ENCODE peak calls at places on chromosomes 3 and 15, in five cellular contexts. Q is AG10803, Y is omental fat pad, G is AG09309, U is esophagus muscularis mucosa. B is an unnamed sample.

GRCh38 chr15:68552773-68553172 is 26.0 kb upstream of the CORO2B start:
- DNase-seq in Q (peak), U (peak), Y (no peak), G (no peak), B (no peak)

GRCh38 chr3:43256714-43257461 is 29.5 kb upstream of the SNRK start:
- DNase-seq in U (peak), G (no peak), Q (no peak), Y (no peak), B (no peak)

GRCh38 chr3:10964537-10965167 is 27.9 kb upstream of the SLC6A1 start:
- DNase-seq in Q (no peak), U (no peak), Y (no peak), G (no peak), B (no peak)

GRCh38 chr3:22450785-22451400 is 699.9 kb upstream of the ZNF385D start:
- DNase-seq in U (no peak), G (no peak), Y (no peak), Q (peak), B (no peak)

GRCh38 chr3:129054605-129055104 is 5.9 kb upstream of the GP9 start:
- DNase-seq in Q (no peak), G (no peak), U (no peak), Y (no peak), B (no peak)

GRCh38 chr3:20256144-20256543 is 70.1 kb upstream of the SGO1 start:
- DNase-seq in G (no peak), Q (no peak), Y (no peak), U (no peak), B (no peak)

GRCh38 chr3:123939706-123940105 is 21.3 kb downstream of the CCDC14 start:
- DNase-seq in Q (no peak), U (no peak), Y (no peak), G (no peak), B (no peak)

GRCh38 chr3:78645628-78646310 is 1122.0 kb downstream of the ROBO1 start:
- DNase-seq in Y (no peak), G (peak), Q (peak), U (no peak), B (peak)

GRCh38 chr15:35256555-35256954 is 171.5 kb upstream of the NANOGP8 start:
- DNase-seq in G (no peak), Q (no peak), Y (no peak), U (no peak), B (no peak)

GRCh38 chr3:169990431-169990830 is 23.8 kb downstream of the SEC62 start:
- DNase-seq in G (no peak), U (no peak), Y (no peak), Q (no peak), B (no peak)

GRCh38 chr3:38084019-38084968 is 45.3 kb downstream of the DLEC1 start:
- DNase-seq in U (no peak), Y (no peak), Q (peak), G (no peak), B (no peak)

GRCh38 chr3:49826016-49826415 is 12.3 kb upstream of the UBA7 start:
- DNase-seq in G (no peak), U (no peak), Q (no peak), Y (no peak), B (no peak)

GRCh38 chr15:59691194-59691805 is 2.2 kb upstream of the BNIP2 start:
- DNase-seq in G (no peak), U (no peak), Q (peak), Y (no peak), B (no peak)

GRCh38 chr3:53250453-53250852 is 5.4 kb downstream of the TKT start:
- DNase-seq in U (no peak), Q (peak), G (no peak), Y (no peak), B (no peak)

GRCh38 chr3:127263586-127264231 is 24.1 kb downstream of the PRR20G start:
- DNase-seq in G (no peak), U (peak), Y (no peak), Q (no peak), B (no peak)

GRCh38 chr15:85128636-85129035 is 147.0 kb downstream of the PDE8A start:
- DNase-seq in U (no peak), G (no peak), Y (no peak), Q (peak), B (no peak)

GRCh38 chr15:45790325-45790943 is 155.6 kb downstream of the SQOR start:
- DNase-seq in Q (peak), G (no peak), Y (no peak), U (no peak), B (no peak)

GRCh38 chr3:193744048-193744821 is 151.2 kb downstream of the OPA1 start:
- DNase-seq in Y (no peak), Q (no peak), G (no peak), U (no peak), B (peak)

GRCh38 chr15:85337398-85338074 is 42.9 kb upstream of the AKAP13 start:
- DNase-seq in U (no peak), Q (no peak), G (no peak), Y (no peak), B (no peak)

GRCh38 chr3:52237659-52238172 is 1.2 kb downstream of the TWF2 start:
- DNase-seq in Q (peak), U (no peak), G (peak), Y (no peak), B (no peak)

GRCh38 chr3:4841783-4842440 is 137.3 kb upstream of the BHLHE40 start:
- DNase-seq in U (no peak), Y (no peak), G (no peak), Q (no peak), B (no peak)

GRCh38 chr3:13895155-13896105 is 15.6 kb upstream of the WNT7A start:
- DNase-seq in Y (peak), Q (peak), U (peak), G (peak), B (peak)

GRCh38 chr3:41224120-41224806 is 25.0 kb downstream of the CTNNB1 start:
- DNase-seq in U (no peak), Q (peak), Y (no peak), G (peak), B (peak)

GRCh38 chr3:188486126-188486525 is 332.2 kb downstream of the LPP start:
- DNase-seq in Y (no peak), U (no peak), Q (peak), G (no peak), B (no peak)

GRCh38 chr15:36818260-36818659 is 238.8 kb downstream of the CDIN1 start:
- DNase-seq in G (no peak), U (no peak), Y (no peak), Q (no peak), B (no peak)

GRCh38 chr3:185030399-185030798 is 122.5 kb downstream of the C3orf70 start:
- DNase-seq in Q (no peak), U (no peak), Y (no peak), G (no peak), B (no peak)

GRCh38 chr3:131537531-131537930 is 34.8 kb upstream of the MRPL3 start:
- DNase-seq in Y (no peak), Q (no peak), U (no peak), G (no peak), B (no peak)

GRCh38 chr3:123089611-123090301 is 22.9 kb downstream of the PDIA5 start:
- DNase-seq in Y (no peak), U (no peak), G (no peak), Q (peak), B (no peak)

GRCh38 chr3:69934398-69934797 is 65.1 kb upstream of the SAMMSON start:
- DNase-seq in G (no peak), U (no peak), Q (no peak), Y (no peak), B (no peak)

GRCh38 chr15:101528108-101528916 is 38.8 kb upstream of the PCSK6 start:
- DNase-seq in G (no peak), U (peak), Y (no peak), Q (peak), B (peak)

GRCh38 chr3:36876181-36876936 is 68.5 kb downstream of the TRANK1 start:
- DNase-seq in U (no peak), G (no peak), Y (no peak), Q (no peak), B (no peak)

GRCh38 chr3:101123084-101123483 is 129.9 kb upstream of the ABI3BP start:
- DNase-seq in Y (no peak), G (no peak), Q (no peak), U (no peak), B (no peak)

GRCh38 chr3:112814256-112814655 is 32.4 kb downstream of the CD200R1L start:
- DNase-seq in Y (no peak), U (no peak), G (peak), Q (peak), B (peak)
- TF ChIP-seq CTCF in Y (no peak), U (peak), G (peak), Q (peak), B (peak)

GRCh38 chr3:103585809-103586208 is 1151.0 kb downstream of the ZPLD1 start:
- DNase-seq in G (no peak), U (no peak), Y (no peak), Q (no peak), B (no peak)

GRCh38 chr3:103589770-103590169 is 1155.0 kb downstream of the ZPLD1 start:
- DNase-seq in Y (no peak), U (no peak), G (no peak), Q (no peak), B (no peak)
- TF ChIP-seq CTCF in Y (no peak), U (no peak), G (no peak), Q (no peak), B (no peak)

DNA sequence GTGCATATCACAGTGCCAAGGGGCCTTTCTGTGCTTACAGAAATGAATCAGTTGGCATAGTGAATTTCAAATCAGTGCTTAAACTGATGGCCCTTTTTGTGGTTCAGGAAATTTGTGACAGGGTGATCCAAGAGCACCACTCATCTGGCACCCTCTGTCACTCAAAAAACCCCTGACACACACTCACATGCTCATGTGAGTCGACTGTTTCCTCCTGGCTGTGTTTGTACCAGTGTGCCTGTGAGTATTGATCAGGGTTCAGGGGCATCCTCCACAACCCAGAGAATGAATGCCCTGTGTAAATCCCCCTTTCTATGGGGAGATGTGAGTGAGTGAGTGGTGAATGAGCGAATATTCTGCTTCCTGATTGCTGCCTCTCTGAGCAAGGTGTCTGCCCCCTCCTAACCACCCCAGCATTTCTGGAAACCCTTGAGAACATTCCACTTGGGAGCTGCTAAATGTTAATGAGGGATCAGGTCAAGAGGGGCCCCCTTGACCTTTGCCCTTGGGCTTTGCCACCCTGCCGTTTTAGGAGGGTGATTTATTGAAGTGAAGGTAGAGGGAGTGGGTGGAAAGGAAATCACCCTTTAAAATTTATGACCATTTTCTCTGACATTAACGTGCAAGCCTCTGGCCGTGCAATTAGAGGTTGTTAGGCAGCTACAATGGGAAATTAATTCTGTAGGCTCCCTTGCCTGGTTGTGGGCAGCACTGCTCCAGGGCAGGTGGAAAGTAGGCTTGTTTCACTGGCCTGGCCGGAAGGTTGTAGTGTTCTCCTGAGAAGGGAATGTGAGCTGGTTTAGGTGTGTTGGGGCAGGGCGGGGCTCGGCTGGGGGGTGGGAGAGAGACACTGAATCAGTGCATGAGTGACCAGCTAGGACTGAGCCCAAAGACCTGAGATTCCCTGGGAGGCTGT is 87.2 kb downstream of the SLCO3A1 start:
- DNase-seq in Y (no peak), Q (no peak), G (no peak), U (no peak), B (no peak)
- TF ChIP-seq CTCF in Y (no peak), Q (no peak), G (no peak), U (no peak), B (no peak)

GRCh38 chr3:142930510-142930909 is 33.0 kb downstream of the PAQR9 start:
- DNase-seq in U (peak), G (no peak), Y (no peak), Q (no peak), B (no peak)

GRCh38 chr3:142929890-142930289 is 33.6 kb downstream of the PAQR9 start:
- DNase-seq in Y (no peak), G (no peak), U (no peak), Q (no peak), B (no peak)

GRCh38 chr3:142926368-142926944 is 37.0 kb downstream of the PAQR9 start:
- DNase-seq in G (no peak), Q (no peak), U (no peak), Y (no peak), B (no peak)

GRCh38 chr3:142931222-142931621 is 32.3 kb downstream of the PAQR9 start:
- DNase-seq in U (peak), Y (no peak), Q (no peak), G (no peak), B (no peak)

GRCh38 chr3:142929109-142929508 is 34.4 kb downstream of the PAQR9 start:
- DNase-seq in U (no peak), Q (peak), Y (no peak), G (no peak), B (no peak)
- TF ChIP-seq CTCF in U (no peak), Q (peak), Y (no peak), G (peak), B (peak)

GRCh38 chr3:159565313-159565712 is 423.3 kb upstream of the IL12A start:
- DNase-seq in Q (no peak), Y (no peak), G (no peak), U (no peak), B (no peak)
- TF ChIP-seq CTCF in Q (no peak), Y (no peak), G (no peak), U (no peak), B (no peak)

GRCh38 chr15:39931615-39932014 is 2.3 kb upstream of the EIF2AK4 start:
- DNase-seq in Q (no peak), Y (no peak), G (no peak), U (no peak), B (no peak)
- TF ChIP-seq CTCF in Q (peak), Y (no peak), G (no peak), U (no peak), B (no peak)

DNA sequence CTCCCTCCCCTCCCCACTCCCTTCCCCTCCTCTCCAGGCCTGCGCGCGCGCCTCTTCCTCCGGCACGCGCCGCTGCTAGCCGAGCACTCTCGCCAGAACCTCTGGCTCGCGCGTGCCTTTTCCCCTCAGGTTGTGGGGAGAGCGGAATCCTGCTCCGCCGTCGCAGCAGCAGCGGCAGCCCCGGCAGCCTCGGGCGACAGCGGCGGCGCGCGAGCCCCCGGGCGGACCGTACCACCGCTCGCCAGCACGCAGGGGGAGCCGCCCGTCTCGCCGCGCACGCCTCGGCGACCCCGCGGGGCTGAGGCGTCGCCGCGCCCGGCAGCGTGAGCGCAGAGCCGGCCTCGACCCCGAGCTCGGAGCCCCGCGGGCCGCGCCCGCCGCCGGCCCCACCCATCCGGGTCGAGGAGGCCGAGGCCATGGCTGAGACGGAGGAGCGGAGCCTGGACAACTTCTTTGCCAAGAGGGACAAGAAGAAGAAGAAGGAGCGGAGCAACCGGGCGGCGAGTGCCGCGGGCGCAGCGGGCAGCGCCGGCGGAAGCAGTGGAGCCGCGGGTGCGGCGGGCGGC is at the start of gene CDV3:
- DNase-seq in G (no peak), Q (no peak), U (no peak), Y (no peak), B (no peak)
- TF ChIP-seq CTCF in G (no peak), Q (no peak), U (peak), Y (no peak), B (no peak)

DNA sequence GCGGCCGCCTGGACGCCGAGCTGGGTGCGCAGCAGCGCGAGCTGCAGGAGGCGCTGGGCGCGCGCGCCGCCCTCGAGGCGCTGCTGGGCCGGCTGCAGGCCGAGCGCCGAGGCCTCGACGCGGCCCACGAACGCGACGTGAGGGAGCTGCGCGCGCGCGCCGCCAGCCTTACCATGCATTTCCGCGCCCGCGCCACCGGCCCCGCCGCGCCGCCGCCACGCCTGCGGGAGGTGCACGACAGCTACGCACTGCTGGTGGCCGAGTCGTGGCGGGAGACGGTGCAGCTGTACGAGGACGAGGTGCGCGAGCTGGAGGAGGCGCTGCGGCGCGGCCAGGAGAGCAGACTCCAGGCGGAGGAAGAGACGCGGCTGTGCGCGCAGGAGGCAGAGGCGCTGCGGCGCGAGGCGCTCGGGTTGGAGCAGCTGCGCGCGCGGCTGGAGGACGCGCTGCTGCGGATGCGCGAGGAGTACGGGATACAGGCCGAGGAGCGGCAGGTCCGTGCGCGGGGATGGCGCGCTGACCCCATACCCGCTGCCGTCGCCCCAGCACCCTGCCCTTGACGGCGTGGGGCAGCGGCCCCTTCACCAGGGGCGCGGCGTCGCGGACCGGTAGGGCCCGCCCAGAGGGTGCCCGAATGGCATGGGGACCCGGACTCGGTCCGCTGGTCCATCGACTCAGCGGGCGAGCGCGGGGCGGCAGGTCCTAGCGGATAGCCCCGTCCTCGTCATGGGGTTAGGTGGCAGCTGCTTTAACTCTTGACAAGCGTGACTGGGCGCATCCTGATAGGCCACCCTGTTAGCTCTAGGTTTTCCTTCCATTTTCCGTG is 849 bp downstream of the SYNM start:
- DNase-seq in U (no peak), G (no peak), Q (peak), Y (no peak), B (no peak)
- TF ChIP-seq CTCF in U (peak), G (no peak), Q (no peak), Y (no peak), B (no peak)

GRCh38 chr15:58611731-58612676 is 137.5 kb downstream of the ADAM10 start:
- DNase-seq in U (no peak), G (no peak), Y (no peak), Q (no peak), B (no peak)
- TF ChIP-seq CTCF in U (no peak), G (no peak), Y (no peak), Q (no peak), B (peak)

DNA sequence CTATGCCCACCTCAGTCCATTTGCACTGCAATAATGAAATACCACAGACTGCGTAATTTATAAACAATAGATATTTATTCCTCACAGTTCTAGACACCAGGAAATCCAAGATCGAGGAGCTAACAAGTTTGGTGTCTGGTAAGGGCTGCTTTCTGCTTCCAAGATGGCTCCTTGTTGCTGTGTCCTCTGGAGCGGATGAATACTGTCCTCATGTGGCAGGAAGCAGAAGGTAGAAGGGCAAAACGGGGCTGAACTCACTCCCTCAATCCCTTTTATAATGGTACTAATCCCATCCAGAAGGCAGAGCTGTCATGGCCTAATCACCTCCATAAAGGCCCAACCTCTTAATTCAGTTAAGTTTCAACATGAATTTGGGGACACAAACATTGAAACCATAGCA is 75.3 kb downstream of the P2RY1 start:
- DNase-seq in U (no peak), Y (no peak), G (no peak), Q (no peak), B (no peak)
- TF ChIP-seq CTCF in U (no peak), Y (no peak), G (no peak), Q (no peak), B (no peak)